ENCODE peak calls at places on chromosomes 4 and X, in six cellular contexts. B, K, W, Q, Y and D are unnamed samples.

GRCh38 chrX:97639526-97639925 is 755.8 kb downstream of the RPA4 start:
- DNase-seq in B (no peak), K (no peak), W (no peak), Q (no peak), Y (no peak), D (no peak)

GRCh38 chr4:139207873-139208403 is 30.9 kb upstream of the ELF2 start:
- DNase-seq in B (no peak), K (no peak), W (no peak), Q (peak; percentile 63), Y (peak; percentile 2), D (no peak)

GRCh38 chr4:60962286-60962685 is 237.8 kb upstream of the ADGRL3 start:
- DNase-seq in B (no peak), K (no peak), W (no peak), Q (no peak), Y (no peak), D (no peak)

GRCh38 chr4:28505064-28505463 is 1644.4 kb downstream of the STIM2 start:
- DNase-seq in B (no peak), K (no peak), W (no peak), Q (no peak), Y (no peak), D (no peak)

GRCh38 chr4:99151931-99152448 is 7.9 kb upstream of the ADH4 start:
- DNase-seq in B (no peak), K (no peak), W (no peak), Q (no peak), Y (no peak), D (no peak)

GRCh38 chrX:1824855-1825254 is 210.0 kb downstream of the ASMT start:
- DNase-seq in B (no peak), K (no peak), W (no peak), Q (no peak), Y (no peak), D (no peak)

GRCh38 chr4:155787113-155787710 is 28.4 kb downstream of the GUCY1B1 start:
- DNase-seq in B (no peak), K (peak; percentile 73), W (peak; percentile 19), Q (no peak), Y (no peak), D (peak; percentile 27)

GRCh38 chr4:20172070-20172760 is 79.5 kb upstream of the SLIT2 start:
- DNase-seq in B (no peak), K (no peak), W (no peak), Q (no peak), Y (no peak), D (no peak)

GRCh38 chrX:70437011-70437410 is 7.6 kb upstream of the DLG3 start:
- DNase-seq in B (no peak), K (peak; percentile 22), W (no peak), Q (no peak), Y (no peak), D (no peak)

GRCh38 chrX:130024127-130024526 is 41.7 kb downstream of the BCORL1 start:
- DNase-seq in B (peak; percentile 57), K (peak; percentile 65), W (peak; percentile 70), Q (peak; percentile 85), Y (no peak), D (peak; percentile 6)

GRCh38 chrX:41984628-41985027 is 61.3 kb upstream of the CASK start:
- DNase-seq in B (no peak), K (peak; percentile 57), W (no peak), Q (no peak), Y (peak; percentile 10), D (no peak)

GRCh38 chr4:185559913-185560281 is 24.6 kb upstream of the PDLIM3 start:
- DNase-seq in B (no peak), K (peak; percentile 83), W (no peak), Q (peak; percentile 64), Y (peak; percentile 81), D (peak; percentile 20)

GRCh38 chr4:170091069-170091696 is 1.4 kb upstream of the AADAT start:
- DNase-seq in B (peak; percentile 58), K (no peak), W (no peak), Q (no peak), Y (no peak), D (no peak)

GRCh38 chr4:6509587-6509986 is 37.2 kb upstream of the PPP2R2C start:
- DNase-seq in B (no peak), K (no peak), W (no peak), Q (no peak), Y (no peak), D (no peak)

GRCh38 chr4:153447175-153447887 is 18.8 kb upstream of the TMEM131L start:
- DNase-seq in B (no peak), K (no peak), W (no peak), Q (no peak), Y (no peak), D (no peak)

GRCh38 chrX:22196151-22196550 is 76.6 kb upstream of the CBLL2 start:
- DNase-seq in B (no peak), K (no peak), W (no peak), Q (no peak), Y (no peak), D (peak; percentile 36)

GRCh38 chr4:1614049-1614448 is 70.1 kb downstream of the FAM53A start:
- DNase-seq in B (no peak), K (no peak), W (no peak), Q (no peak), Y (no peak), D (no peak)

GRCh38 chr4:100489316-100489715 is 28.5 kb downstream of the EMCN start:
- DNase-seq in B (no peak), K (no peak), W (no peak), Q (no peak), Y (peak; percentile 32), D (no peak)

GRCh38 chr4:141885112-141885511 is 248.7 kb downstream of the IL15 start:
- DNase-seq in B (no peak), K (no peak), W (no peak), Q (no peak), Y (no peak), D (no peak)

DNA sequence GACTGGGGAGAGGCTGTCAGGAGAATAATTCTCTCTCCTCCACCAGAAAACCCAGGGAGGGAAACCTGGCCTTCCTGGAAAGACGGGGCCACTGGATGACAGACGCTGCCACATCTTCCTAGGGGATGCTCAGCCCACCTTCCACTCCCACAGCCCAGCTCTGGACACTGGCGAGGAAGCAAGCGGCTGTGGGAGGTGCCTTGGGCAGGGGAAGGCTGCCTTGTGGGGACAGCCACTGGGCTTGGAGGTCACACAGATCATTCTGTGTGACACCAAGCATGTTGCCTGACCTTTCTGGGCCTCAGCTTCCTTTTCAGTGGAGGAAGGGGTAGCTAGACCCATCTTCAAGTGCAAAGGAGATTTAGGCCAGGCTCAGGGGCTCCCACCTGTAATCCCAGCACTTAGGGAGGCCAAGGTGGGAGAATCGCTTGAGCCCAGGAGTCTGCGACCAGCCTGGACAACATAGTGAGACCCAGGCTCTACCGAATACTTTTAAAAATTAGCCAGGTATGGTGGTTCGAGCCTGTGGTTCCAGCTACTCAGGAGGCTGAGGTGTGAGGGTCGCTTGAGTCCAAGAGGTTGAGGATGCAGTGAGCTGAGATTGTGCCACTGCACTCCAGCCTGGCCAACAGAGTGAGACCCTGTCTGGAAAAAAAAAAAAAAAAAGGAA is 9.8 kb upstream of the MSX1 start:
- DNase-seq in B (no peak), K (no peak), W (no peak), Q (peak; percentile 28), Y (no peak), D (no peak)
- TF ChIP-seq CTCF in B (no peak), K (no peak), W (no peak), Q (no peak), Y (no peak), D (no peak)

GRCh38 chrX:17065100-17065499 is 118.6 kb downstream of the REPS2 start:
- DNase-seq in B (no peak), K (no peak), W (no peak), Q (no peak), Y (no peak), D (no peak)
- TF ChIP-seq CTCF in B (no peak), K (no peak), W (peak; percentile 8), Q (no peak), Y (no peak), D (no peak)

DNA sequence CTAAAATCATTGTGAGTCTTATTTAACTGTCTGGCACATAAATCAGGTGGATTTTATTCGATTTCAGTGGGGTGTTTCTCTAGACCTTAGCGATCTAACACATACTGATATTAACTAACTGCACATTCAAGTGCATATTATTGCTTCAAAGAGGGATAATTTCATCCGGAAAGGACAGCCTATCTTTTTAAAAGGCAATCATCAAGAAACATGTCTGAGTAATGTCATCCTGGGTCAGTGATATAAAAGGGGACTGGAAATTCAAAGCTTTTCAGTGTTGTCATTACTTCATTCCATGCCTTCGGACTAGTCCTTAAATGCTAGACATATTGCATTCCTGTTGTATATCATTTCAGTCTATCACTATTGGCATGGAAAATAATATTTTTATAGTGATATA is 388.8 kb downstream of the PCDH10 start:
- DNase-seq in B (no peak), K (no peak), W (no peak), Q (no peak), Y (no peak), D (no peak)
- TF ChIP-seq CTCF in B (no peak), K (no peak), W (no peak), Q (no peak), Y (no peak), D (no peak)

GRCh38 chr4:8239226-8239625 is 30.3 kb upstream of the HTRA3 start:
- DNase-seq in B (no peak), K (no peak), W (no peak), Q (no peak), Y (no peak), D (no peak)

GRCh38 chr4:8237256-8237989 is 32.1 kb upstream of the HTRA3 start:
- DNase-seq in B (no peak), K (no peak), W (no peak), Q (no peak), Y (no peak), D (no peak)

GRCh38 chr4:8238061-8238511 is 31.5 kb upstream of the HTRA3 start:
- DNase-seq in B (no peak), K (peak; percentile 58), W (no peak), Q (no peak), Y (no peak), D (no peak)

GRCh38 chr4:8239661-8240060 is 29.9 kb upstream of the HTRA3 start:
- DNase-seq in B (no peak), K (no peak), W (no peak), Q (peak; percentile 33), Y (no peak), D (no peak)

DNA sequence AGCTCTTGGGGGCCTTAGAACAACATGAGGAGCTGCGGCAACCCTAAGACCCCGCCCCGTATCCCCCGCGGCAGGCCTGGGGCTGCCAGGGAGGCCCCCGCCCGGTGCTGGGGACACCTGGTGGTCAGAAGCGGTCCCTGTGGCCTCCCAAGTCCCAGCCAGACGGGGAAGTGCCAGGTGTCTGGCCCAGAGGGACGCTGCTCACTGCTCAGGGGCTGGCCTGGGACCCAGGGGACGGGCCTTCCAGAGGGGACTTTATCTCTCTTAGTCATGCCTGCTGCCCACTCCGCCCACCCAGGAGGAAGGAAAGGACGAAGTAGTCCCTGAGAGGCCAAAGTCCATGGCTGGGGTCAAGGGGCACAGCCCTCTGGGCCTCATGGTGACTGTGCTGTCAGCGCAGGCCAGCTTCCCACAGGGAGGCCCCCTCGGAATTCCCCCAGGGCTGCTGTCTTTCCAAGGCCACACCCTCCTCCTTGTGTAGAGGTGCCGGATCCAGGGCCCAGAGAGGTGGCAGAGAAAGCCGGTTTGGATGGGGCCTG is 31.0 kb upstream of the HTRA3 start:
- DNase-seq in B (no peak), K (no peak), W (no peak), Q (no peak), Y (no peak), D (no peak)
- TF ChIP-seq CTCF in B (no peak), K (peak; percentile 23), W (peak; percentile 38), Q (peak; percentile 15), Y (no peak), D (peak; percentile 32)

GRCh38 chrX:145190801-145191389 is 56.4 kb upstream of the SPANXN1 start:
- DNase-seq in B (no peak), K (peak; percentile 57), W (no peak), Q (no peak), Y (no peak), D (no peak)
- TF ChIP-seq CTCF in B (peak; percentile 24), K (peak; percentile 58), W (no peak), Q (peak; percentile 35), Y (peak; percentile 29), D (no peak)